ENCODE peak calls at places on chromosomes 7 and 10, in four cellular contexts. E is H9, X is H1, L is neuronal stem cell. S is an unnamed sample.

GRCh38 chr7:102288285-102288930 is 1.7 kb downstream of the SH2B2 start:
- DNase-seq in E (no peak), X (no peak), L (no peak), S (peak)

GRCh38 chr10:78717200-78717599 is 351.6 kb upstream of the ZMIZ1 start:
- DNase-seq in E (no peak), X (no peak), L (no peak), S (peak)

GRCh38 chr7:42522227-42522991 is 285.4 kb upstream of the GLI3 start:
- DNase-seq in E (peak), X (peak), L (peak), S (peak)

GRCh38 chr10:120039066-120039465 is 146.5 kb downstream of the SEC23IP start:
- DNase-seq in E (no peak), X (no peak), L (no peak), S (no peak)

GRCh38 chr10:82160291-82160690 is 285.3 kb downstream of the NRG3 start:
- DNase-seq in E (no peak), X (no peak), L (no peak), S (no peak)

GRCh38 chr10:129712000-129712399 is 245.0 kb downstream of the MGMT start:
- DNase-seq in E (no peak), X (no peak), L (no peak), S (no peak)

GRCh38 chr10:13518076-13518692 is 10.6 kb downstream of the BEND7 start:
- DNase-seq in E (peak), X (no peak), L (no peak), S (peak)

GRCh38 chr10:58918887-58919286 is 257.6 kb upstream of the PHYHIPL start:
- DNase-seq in E (no peak), X (no peak), L (no peak), S (no peak)

GRCh38 chr10:61608255-61609040 is 54.3 kb upstream of the CABCOCO1 start:
- DNase-seq in E (no peak), X (no peak), L (no peak), S (no peak)

GRCh38 chr7:47357398-47357797 is 224.5 kb downstream of the TNS3 start:
- DNase-seq in E (no peak), X (no peak), L (no peak), S (no peak)

GRCh38 chr7:31335889-31336201 is 4.7 kb downstream of the NEUROD6 start:
- DNase-seq in E (peak), X (no peak), L (no peak), S (no peak)

GRCh38 chr10:94069884-94070283 is 76.2 kb downstream of the PLCE1 start:
- DNase-seq in E (no peak), X (no peak), L (no peak), S (no peak)

GRCh38 chr10:113062977-113063967 is 113.2 kb downstream of the TCF7L2 start:
- DNase-seq in E (peak), X (no peak), L (no peak), S (peak)

GRCh38 chr7:51471199-51472016 is 154.8 kb upstream of the COBL start:
- DNase-seq in E (peak), X (no peak), L (peak), S (no peak)

GRCh38 chr10:15718495-15719061 is 1.1 kb downstream of the ITGA8 start:
- DNase-seq in E (peak), X (no peak), L (peak), S (peak)

GRCh38 chr10:95646160-95646559 is 10.4 kb downstream of the ALDH18A1 start:
- DNase-seq in E (no peak), X (no peak), L (no peak), S (no peak)

GRCh38 chr7:140650367-140650766 is 9.8 kb upstream of the DENND2A start:
- DNase-seq in E (no peak), X (no peak), L (no peak), S (no peak)

GRCh38 chr7:51154201-51154600 is 162.4 kb downstream of the COBL start:
- DNase-seq in E (no peak), X (no peak), L (no peak), S (no peak)

GRCh38 chr10:60937784-60938654 is 6.0 kb downstream of the RHOBTB1 start:
- DNase-seq in E (no peak), X (no peak), L (no peak), S (peak)

GRCh38 chr7:121327671-121328070 is 1.1 kb upstream of the WNT16 start:
- DNase-seq in E (no peak), X (no peak), L (no peak), S (no peak)

GRCh38 chr7:130278892-130279690 is 12.4 kb downstream of the CPA2 start:
- DNase-seq in E (no peak), X (no peak), L (no peak), S (peak)

GRCh38 chr7:51306761-51307160 is 9.8 kb downstream of the COBL start:
- DNase-seq in E (no peak), X (no peak), L (no peak), S (no peak)

GRCh38 chr7:36214608-36215016 is 61.6 kb downstream of the EEPD1 start:
- DNase-seq in E (peak), X (no peak), L (no peak), S (no peak)

GRCh38 chr10:124381011-124381591 is 37.6 kb downstream of the OAT start:
- DNase-seq in E (no peak), X (no peak), L (no peak), S (peak)

GRCh38 chr7:148264933-148265557 is 325.5 kb upstream of the C7orf33 start:
- DNase-seq in E (peak), X (no peak), L (no peak), S (peak)

GRCh38 chr7:23490357-23491131 is 20.3 kb upstream of the IGF2BP3 start:
- DNase-seq in E (no peak), X (no peak), L (no peak), S (no peak)

GRCh38 chr7:126443951-126444350 is 808.8 kb downstream of the GRM8 start:
- DNase-seq in E (no peak), X (no peak), L (no peak), S (no peak)

GRCh38 chr10:70142555-70142954 is 3.9 kb downstream of the TYSND1 start:
- DNase-seq in E (no peak), X (no peak), L (no peak), S (no peak)

GRCh38 chr10:91909178-91909677 is at the start of gene FGFBP3:
- DNase-seq in E (peak), X (no peak), L (no peak), S (peak)

GRCh38 chr7:2440608-2441245 is 35.5 kb downstream of the GRIFIN start:
- DNase-seq in E (no peak), X (no peak), L (no peak), S (peak)

GRCh38 chr7:150973571-150974451 is 4.3 kb downstream of the KCNH2 start:
- DNase-seq in E (peak), X (no peak), L (no peak), S (no peak)

GRCh38 chr7:91812388-91812787 is 68.1 kb downstream of the MTERF1 start:
- DNase-seq in E (no peak), X (no peak), L (no peak), S (peak)

GRCh38 chr7:66356277-66356721 is 151.2 kb downstream of the TPST1 start:
- DNase-seq in E (no peak), X (no peak), L (no peak), S (no peak)
- H3K23ac ChIP-seq in E (no peak), X (no peak), L (no peak), S (no peak)

GRCh38 chr10:132641966-132642731 is 104.6 kb downstream of the INPP5A start:
- DNase-seq in E (no peak), X (no peak), L (no peak), S (no peak)
- H3K23ac ChIP-seq in E (no peak), X (no peak), L (no peak), S (no peak)

GRCh38 chr10:74883428-74883827 is 57.0 kb downstream of the KAT6B start:
- DNase-seq in E (no peak), X (no peak), L (no peak), S (no peak)

GRCh38 chr10:74881253-74881884 is 55.0 kb downstream of the KAT6B start:
- DNase-seq in E (no peak), X (no peak), L (no peak), S (no peak)

GRCh38 chr10:74880041-74880440 is 53.6 kb downstream of the KAT6B start:
- DNase-seq in E (no peak), X (no peak), L (no peak), S (no peak)

GRCh38 chr10:74882427-74882826 is 56.0 kb downstream of the KAT6B start:
- DNase-seq in E (no peak), X (no peak), L (no peak), S (peak)

GRCh38 chr10:74882831-74883230 is 56.4 kb downstream of the KAT6B start:
- DNase-seq in E (no peak), X (no peak), L (no peak), S (peak)
- H3K23ac ChIP-seq in E (no peak), X (no peak), L (no peak), S (no peak)

GRCh38 chr7:24840543-24840942 is 83.3 kb upstream of the GSDME start:
- DNase-seq in E (no peak), X (no peak), L (no peak), S (no peak)

GRCh38 chr7:24843821-24844449 is 86.7 kb upstream of the GSDME start:
- DNase-seq in E (no peak), X (no peak), L (peak), S (no peak)

GRCh38 chr7:24847754-24848153 is 90.5 kb upstream of the GSDME start:
- DNase-seq in E (no peak), X (no peak), L (no peak), S (no peak)

GRCh38 chr7:24842029-24842428 is 84.8 kb upstream of the GSDME start:
- DNase-seq in E (no peak), X (no peak), L (no peak), S (peak)

GRCh38 chr7:24842449-24843241 is 85.4 kb upstream of the GSDME start:
- DNase-seq in E (no peak), X (no peak), L (no peak), S (peak)
- H3K23ac ChIP-seq in E (no peak), X (no peak), L (no peak), S (no peak)

GRCh38 chr7:63080406-63080805 is 918.2 kb upstream of the ZNF722 start:
- DNase-seq in E (no peak), X (no peak), L (no peak), S (no peak)
- H3K23ac ChIP-seq in E (no peak), X (no peak), L (no peak), S (no peak)

GRCh38 chr10:30056767-30057355 is 2.5 kb downstream of the JCAD start:
- DNase-seq in E (no peak), X (no peak), L (no peak), S (peak)
- H3K23ac ChIP-seq in E (no peak), X (no peak), L (no peak), S (no peak)

GRCh38 chr7:71385362-71385761 is 253.4 kb downstream of the GALNT17 start:
- DNase-seq in E (peak), X (no peak), L (no peak), S (no peak)
- H3K23ac ChIP-seq in E (no peak), X (no peak), L (peak), S (no peak)

GRCh38 chr10:6595499-6595898 is 15.4 kb upstream of the PRKCQ start:
- DNase-seq in E (no peak), X (no peak), L (no peak), S (no peak)
- H3K23ac ChIP-seq in E (no peak), X (no peak), L (no peak), S (no peak)

GRCh38 chr10:72251635-72252034 is 22.1 kb upstream of the DDIT4 start:
- DNase-seq in E (no peak), X (no peak), L (no peak), S (no peak)

GRCh38 chr10:72253002-72253401 is 20.7 kb upstream of the DDIT4 start:
- DNase-seq in E (no peak), X (no peak), L (no peak), S (no peak)

GRCh38 chr10:72255977-72256729 is 17.6 kb upstream of the DDIT4 start:
- DNase-seq in E (no peak), X (no peak), L (no peak), S (peak)

GRCh38 chr10:72257051-72257892 is 16.5 kb upstream of the DDIT4 start:
- DNase-seq in E (no peak), X (no peak), L (no peak), S (peak)

GRCh38 chr10:72254891-72255568 is 18.7 kb upstream of the DDIT4 start:
- DNase-seq in E (peak), X (no peak), L (peak), S (peak)
- H3K23ac ChIP-seq in E (no peak), X (no peak), L (peak), S (no peak)